ENCODE peak calls at places on chromosomes 6 and 20, in four cellular contexts. D, H, K and Q are unnamed samples.

GRCh38 chr6:3393796-3394195 is 63.1 kb downstream of the SLC22A23 start:
- DNase-seq in D (no peak), H (no peak), K (no peak), Q (no peak)

GRCh38 chr6:73803562-73804221 is 107.7 kb downstream of the CD109 start:
- DNase-seq in D (peak; percentile 59), H (no peak), K (peak; percentile 4), Q (no peak)

GRCh38 chr6:162343902-162344226 is 383.7 kb downstream of the PRKN start:
- DNase-seq in D (no peak), H (no peak), K (no peak), Q (no peak)

GRCh38 chr6:145813285-145814034 is 1.1 kb downstream of the FBXO30 start:
- DNase-seq in D (no peak), H (no peak), K (peak; percentile 20), Q (no peak)

GRCh38 chr20:45944151-45944964 is 9.9 kb downstream of the PCIF1 start:
- DNase-seq in D (no peak), H (no peak), K (no peak), Q (no peak)

GRCh38 chr20:675453-676314 is at the start of gene SCRT2:
- DNase-seq in D (peak; percentile 86), H (peak; percentile 27), K (no peak), Q (peak; percentile 85)

GRCh38 chr20:33443512-33444239 is at the start of gene SNTA1:
- DNase-seq in D (peak; percentile 81), H (peak; percentile 85), K (peak; percentile 96), Q (peak; percentile 90)

GRCh38 chr6:169844946-169845345 is 93.5 kb downstream of the ERMARD start:
- DNase-seq in D (no peak), H (no peak), K (no peak), Q (no peak)

GRCh38 chr6:33755070-33755869 is 8.6 kb upstream of the IP6K3 start:
- DNase-seq in D (no peak), H (no peak), K (no peak), Q (no peak)